ENCODE peak calls at places on chromosomes 1 and 21, in eight cellular contexts. V is CD8-positive, alpha-beta T cell; X is WERI-Rb-1; W is PC-3; R is body of pancreas; Y is stomach; J is K562; G is brain microvascular endothelial cell. T is an unnamed sample.
A peak's percentile ranks its signal among the peaks of the same experiment; 100 is the strongest.

GRCh38 chr1:170908942-170909341 is 26.4 kb upstream of the MROH9 start:
- DNase-seq in V (no peak), X (no peak), W (no peak), R (no peak), Y (no peak), J (no peak), G (no peak), T (no peak)

GRCh38 chr1:205813755-205814058 is 709 bp upstream of the SLC41A1 start:
- DNase-seq in V (no peak), X (no peak), W (peak; percentile 81), R (no peak), Y (no peak), J (no peak), G (no peak), T (no peak)

GRCh38 chr1:178648159-178648558 is 76.9 kb upstream of the RALGPS2 start:
- DNase-seq in V (no peak), X (no peak), W (no peak), R (no peak), Y (no peak), J (no peak), G (no peak), T (no peak)

GRCh38 chr21:41564871-41565281 is 56.9 kb upstream of the TMPRSS2 start:
- DNase-seq in V (no peak), X (no peak), W (peak; percentile 45), R (peak; percentile 63), Y (peak; percentile 58), J (no peak), G (peak; percentile 35), T (no peak)

GRCh38 chr1:160115545-160116276 is at the start of gene ATP1A2:
- DNase-seq in V (no peak), X (no peak), W (no peak), R (no peak), Y (no peak), J (no peak), G (no peak), T (no peak)

GRCh38 chr1:44603718-44604117 is 70.6 kb downstream of the TMEM53 start:
- DNase-seq in V (no peak), X (no peak), W (no peak), R (peak; percentile 89), Y (peak; percentile 49), J (no peak), G (no peak), T (no peak)

GRCh38 chr1:163258181-163258580 is 55.5 kb upstream of the RGS5 start:
- DNase-seq in V (no peak), X (no peak), W (peak; percentile 71), R (no peak), Y (no peak), J (no peak), G (no peak), T (no peak)

GRCh38 chr1:34843392-34844251 is 15.9 kb downstream of the SMIM12 start:
- DNase-seq in V (no peak), X (peak; percentile 18), W (no peak), R (no peak), Y (no peak), J (peak; percentile 95), G (no peak), T (no peak)

GRCh38 chr1:152029144-152029936 is 7.5 kb downstream of the S100A11 start:
- DNase-seq in V (no peak), X (no peak), W (no peak), R (no peak), Y (no peak), J (no peak), G (peak; percentile 68), T (no peak)

GRCh38 chr1:210218047-210218446 is 14.5 kb upstream of the SERTAD4 start:
- DNase-seq in V (no peak), X (no peak), W (peak; percentile 53), R (no peak), Y (no peak), J (no peak), G (no peak), T (no peak)

GRCh38 chr1:45998218-45998617 is 134.2 kb downstream of the PIK3R3 start:
- DNase-seq in V (no peak), X (no peak), W (no peak), R (no peak), Y (no peak), J (no peak), G (no peak), T (no peak)

GRCh38 chr1:173297798-173298391 is 90.8 kb upstream of the TNFSF4 start:
- DNase-seq in V (no peak), X (no peak), W (no peak), R (no peak), Y (no peak), J (no peak), G (no peak), T (no peak)

GRCh38 chr1:230891984-230892383 is 23.7 kb upstream of the C1orf198 start:
- DNase-seq in V (no peak), X (no peak), W (no peak), R (no peak), Y (no peak), J (no peak), G (no peak), T (no peak)

GRCh38 chr1:151056149-151056548 is 3.3 kb downstream of the CDC42SE1 start:
- DNase-seq in V (no peak), X (no peak), W (no peak), R (no peak), Y (no peak), J (peak; percentile 54), G (no peak), T (no peak)

GRCh38 chr1:162908780-162909179 is 47.8 kb upstream of the CCDC190 start:
- DNase-seq in V (no peak), X (no peak), W (peak; percentile 93), R (no peak), Y (no peak), J (no peak), G (peak; percentile 83), T (no peak)

GRCh38 chr1:196180847-196181593 is 427.2 kb downstream of the KCNT2 start:
- DNase-seq in V (no peak), X (no peak), W (peak; percentile 83), R (no peak), Y (no peak), J (peak; percentile 32), G (peak; percentile 91), T (peak; percentile 67)

GRCh38 chr1:58931024-58931423 is 147.2 kb upstream of the JUN start:
- DNase-seq in V (no peak), X (no peak), W (no peak), R (no peak), Y (no peak), J (no peak), G (no peak), T (no peak)

GRCh38 chr1:58932820-58933598 is 149.2 kb upstream of the JUN start:
- DNase-seq in V (no peak), X (no peak), W (peak; percentile 97), R (peak; percentile 88), Y (peak; percentile 92), J (no peak), G (peak; percentile 67), T (peak; percentile 72)

GRCh38 chr1:58934711-58935110 is 150.9 kb upstream of the JUN start:
- DNase-seq in V (no peak), X (no peak), W (no peak), R (no peak), Y (no peak), J (no peak), G (no peak), T (no peak)

GRCh38 chr1:58931761-58932160 is 147.9 kb upstream of the JUN start:
- DNase-seq in V (no peak), X (no peak), W (no peak), R (no peak), Y (no peak), J (no peak), G (no peak), T (no peak)

GRCh38 chr1:58933599-58933926 is 149.7 kb upstream of the JUN start:
- DNase-seq in V (no peak), X (no peak), W (no peak), R (no peak), Y (no peak), J (peak; percentile 46), G (peak; percentile 7), T (no peak)
- TF ChIP-seq CTCF in V (no peak), X (no peak), W (peak; percentile 27), R (no peak), Y (no peak), J (peak; percentile 22), G (no peak), T (no peak)

GRCh38 chr1:156160744-156161181 is 7.4 kb downstream of the SEMA4A start:
- DNase-seq in V (peak; percentile 57), X (peak; percentile 99), W (no peak), R (peak; percentile 78), Y (peak; percentile 56), J (peak; percentile 92), G (peak; percentile 65), T (peak; percentile 37)

GRCh38 chr1:156155760-156156495 is 2.5 kb downstream of the SEMA4A start:
- DNase-seq in V (no peak), X (no peak), W (no peak), R (no peak), Y (no peak), J (no peak), G (no peak), T (no peak)

GRCh38 chr1:156160000-156160743 is 6.8 kb downstream of the SEMA4A start:
- DNase-seq in V (no peak), X (no peak), W (no peak), R (no peak), Y (no peak), J (no peak), G (no peak), T (no peak)

GRCh38 chr1:156157506-156157905 is 4.1 kb downstream of the SEMA4A start:
- DNase-seq in V (no peak), X (no peak), W (no peak), R (no peak), Y (no peak), J (no peak), G (no peak), T (no peak)

GRCh38 chr1:156157974-156158373 is 4.6 kb downstream of the SEMA4A start:
- DNase-seq in V (no peak), X (no peak), W (no peak), R (no peak), Y (no peak), J (no peak), G (no peak), T (no peak)
- H3K4me3 ChIP-seq in V (no peak overlapping the region), X (no peak overlapping the region), W (no peak overlapping the region), R (no peak overlapping the region), Y (no peak overlapping the region), J (no peak overlapping the region), G (no peak overlapping the region), T (no peak overlapping the region)

GRCh38 chr1:6150006-6150938 is 29.8 kb downstream of the CHD5 start:
- DNase-seq in V (no peak), X (no peak), W (no peak), R (no peak), Y (no peak), J (no peak), G (no peak), T (no peak)
- TF ChIP-seq CTCF in V (no peak), X (no peak), W (no peak), R (no peak), Y (no peak), J (no peak), G (no peak), T (no peak)

GRCh38 chr1:219461891-219462528 is 150.9 kb downstream of the ZC3H11B start:
- DNase-seq in V (no peak), X (no peak), W (no peak), R (no peak), Y (no peak), J (no peak), G (no peak), T (no peak)
- H3K4me3 ChIP-seq in V (no peak overlapping the region), X (no peak overlapping the region), W (no peak overlapping the region), R (no peak overlapping the region), Y (no peak overlapping the region), J (no peak overlapping the region), G (no peak overlapping the region), T (no peak overlapping the region)

T was measured in retinal pigment epithelial cell.